ENCODE peak calls at places on chromosomes 1 and 21, in four cellular contexts. B is GM04504; P is activated T-helper 1 cell treated with anti-CD3 and anti-CD28 coated beads, Interleukin-2, amount 50 U/mL, for 16 hours; K is NCI-H1105. O is an unnamed sample.

GRCh38 chr1:170305777-170306299 is 160.1 kb downstream of the NTMT2 start:
- DNase-seq in B (no peak), P (no peak), K (no peak), O (no peak)

GRCh38 chr1:9413877-9414213 is 121.2 kb downstream of the SPSB1 start:
- DNase-seq in P (no peak), B (peak), K (no peak), O (no peak)

GRCh38 chr1:157045251-157046218 is at the start of gene ARHGEF11:
- DNase-seq in K (peak), P (no peak), B (peak), O (peak)

GRCh38 chr1:176932114-176933104 is 232.1 kb downstream of the ASTN1 start:
- DNase-seq in B (no peak), K (no peak), P (no peak), O (no peak)

GRCh38 chr1:58162952-58163550 is 383.5 kb downstream of the OMA1 start:
- DNase-seq in K (peak), P (no peak), B (peak), O (peak)

GRCh38 chr1:113534130-113534817 is 144.0 kb downstream of the MAGI3 start:
- DNase-seq in P (no peak), K (no peak), B (no peak), O (no peak)

GRCh38 chr1:212727386-212728181 is 27.9 kb upstream of the BATF3 start:
- DNase-seq in P (no peak), K (no peak), B (peak), O (no peak)

GRCh38 chr1:117565745-117566455 is 39.9 kb upstream of the TENT5C start:
- DNase-seq in B (no peak), K (peak), P (no peak), O (peak)

GRCh38 chr21:31450971-31451370 is 106.9 kb upstream of the TIAM1 start:
- DNase-seq in B (no peak), P (no peak), K (no peak), O (no peak)

GRCh38 chr1:206459703-206460102 is 10.6 kb upstream of the IKBKE start:
- DNase-seq in P (no peak), K (no peak), B (no peak), O (no peak)

GRCh38 chr1:24975391-24975790 is 45.3 kb upstream of the RUNX3 start:
- DNase-seq in K (no peak), P (no peak), B (no peak), O (no peak)

GRCh38 chr1:43073490-43074230 is 98.4 kb downstream of the EBNA1BP2 start:
- DNase-seq in B (peak), P (peak), K (peak), O (peak)

GRCh38 chr1:147758379-147759100 is 1.9 kb downstream of the GJA5 start:
- DNase-seq in K (no peak), P (no peak), B (no peak), O (no peak)

GRCh38 chr1:1969505-1969900 is 34.1 kb downstream of the CFAP74 start:
- DNase-seq in B (no peak), P (no peak), K (no peak), O (no peak)

GRCh38 chr1:150764617-150765090 is 924 bp downstream of the CTSS start:
- DNase-seq in K (no peak), B (peak), P (no peak), O (no peak)

GRCh38 chr21:16081304-16081703 is 351.5 kb downstream of the USP25 start:
- DNase-seq in B (no peak), K (no peak), P (no peak), O (no peak)

GRCh38 chr1:55257958-55258357 is 42.8 kb upstream of the USP24 start:
- DNase-seq in K (no peak), P (peak), B (no peak), O (no peak)

GRCh38 chr1:147236959-147237791 is 5.3 kb upstream of the CHD1L start:
- DNase-seq in P (no peak), K (no peak), B (no peak), O (no peak)

GRCh38 chr1:241927321-241927720 is 30.2 kb upstream of the BECN2 start:
- DNase-seq in P (no peak), B (no peak), K (no peak), O (no peak)

GRCh38 chr1:97163591-97164275 is 442.1 kb downstream of the PTBP2 start:
- DNase-seq in K (no peak), P (no peak), B (no peak), O (no peak)

GRCh38 chr1:93692983-93693591 is 11.4 kb upstream of the BCAR3 start:
- DNase-seq in P (no peak), B (peak), K (no peak), O (no peak)

GRCh38 chr1:217364220-217364619 is 266.7 kb downstream of the GPATCH2 start:
- DNase-seq in B (no peak), P (no peak), K (no peak), O (no peak)

GRCh38 chr21:30234643-30235042 is 18.7 kb upstream of the CLDN8 start:
- DNase-seq in P (no peak), B (no peak), K (no peak), O (no peak)

GRCh38 chr1:157040802-157041201 is 4.7 kb downstream of the ARHGEF11 start:
- DNase-seq in B (peak), P (no peak), K (no peak), O (no peak)